ENCODE peak calls at places on chromosome 21, in four cellular contexts. N, C, O and H are unnamed samples.

GRCh38 chr21:37717534-37717933 is 198.7 kb downstream of the KCNJ6 start:
- DNase-seq in N (no peak), C (no peak), O (no peak), H (no peak)

GRCh38 chr21:35602811-35603210 is 457.5 kb downstream of the SETD4 start:
- DNase-seq in N (peak), C (no peak), O (no peak), H (no peak)

GRCh38 chr21:26157842-26158241 is 12.7 kb downstream of the APP start:
- DNase-seq in N (no peak), C (no peak), O (no peak), H (no peak)

GRCh38 chr21:25280061-25280460 is 327.2 kb downstream of the MRPL39 start:
- DNase-seq in N (no peak), C (no peak), O (no peak), H (no peak)

GRCh38 chr21:42009018-42009830 is 936 bp downstream of the ZBTB21 start:
- DNase-seq in N (peak), C (no peak), O (no peak), H (no peak)

GRCh38 chr21:32368386-32368785 is 24.4 kb downstream of the URB1 start:
- DNase-seq in N (no peak), C (no peak), O (no peak), H (no peak)

GRCh38 chr21:33042812-33043211 is 17.1 kb downstream of the OLIG2 start:
- DNase-seq in N (no peak), C (no peak), O (no peak), H (no peak)

GRCh38 chr21:29817450-29817849 is 122.3 kb downstream of the GRIK1 start:
- DNase-seq in N (no peak), C (no peak), O (no peak), H (no peak)

GRCh38 chr21:23817337-23817736 is 1789.9 kb downstream of the MRPL39 start:
- DNase-seq in N (no peak), C (no peak), O (no peak), H (no peak)

GRCh38 chr21:34360488-34361241 is 3.1 kb upstream of the KCNE2 start:
- DNase-seq in N (no peak), C (no peak), O (no peak), H (no peak)
- TF ChIP-seq SPI1 in N (no peak), C (no peak), O (no peak), H (no peak)

GRCh38 chr21:43278359-43278758 is 109.6 kb downstream of the CRYAA start:
- DNase-seq in N (no peak), C (no peak), O (no peak), H (no peak)
- TF ChIP-seq SPI1 in N (no peak), C (no peak), O (no peak), H (no peak)

GRCh38 chr21:36692125-36692843 is 6.6 kb upstream of the SIM2 start:
- DNase-seq in N (no peak), C (no peak), O (no peak), H (no peak)
- TF ChIP-seq SPI1 in N (no peak), C (no peak), O (no peak), H (no peak)

GRCh38 chr21:45169682-45170081 is 95.3 kb downstream of the ADARB1 start:
- DNase-seq in N (no peak), C (no peak), O (no peak), H (no peak)

GRCh38 chr21:45169001-45169400 is 94.6 kb downstream of the ADARB1 start:
- DNase-seq in N (no peak), C (no peak), O (no peak), H (no peak)

GRCh38 chr21:45168522-45168921 is 94.1 kb downstream of the ADARB1 start:
- DNase-seq in N (no peak), C (no peak), O (no peak), H (no peak)

GRCh38 chr21:45166931-45167330 is 92.6 kb downstream of the ADARB1 start:
- DNase-seq in N (no peak), C (no peak), O (no peak), H (no peak)

GRCh38 chr21:45167796-45168222 is 93.4 kb downstream of the ADARB1 start:
- DNase-seq in N (no peak), C (no peak), O (no peak), H (no peak)
- TF ChIP-seq SPI1 in N (no peak), C (no peak), O (no peak), H (no peak)